ENCODE peak calls at places on chromosomes 16 and 17, in four cellular contexts. One of them, this sample, is unnamed. For H3K4me1, the result is how much of the 10 kb centered on the place peaks cover.

GRCh38 chr17:40953876-40954275 is 12.9 kb downstream of the KRT39 start:
- DNase-seq in left lung: no peak
- DNase-seq in GM12878: no peak
- DNase-seq in OCI-LY7: no peak
- DNase-seq in this sample: peak

GRCh38 chr16:66430214-66430613 is 3.1 kb downstream of the BEAN1 start:
- DNase-seq in left lung: no peak
- DNase-seq in GM12878: no peak
- DNase-seq in OCI-LY7: no peak
- DNase-seq in this sample: no peak

GRCh38 chr17:16104189-16104588 is 104.6 kb downstream of the TTC19 start:
- DNase-seq in left lung: no peak
- DNase-seq in GM12878: no peak
- DNase-seq in OCI-LY7: no peak
- DNase-seq in this sample: no peak

GRCh38 chr16:35510701-35511100 is 2051.3 kb downstream of the TP53TG3F start:
- DNase-seq in left lung: no peak
- DNase-seq in GM12878: no peak
- DNase-seq in OCI-LY7: no peak
- DNase-seq in this sample: no peak

GRCh38 chr17:31171711-31172110 is 76.9 kb downstream of the NF1 start:
- DNase-seq in left lung: no peak
- DNase-seq in GM12878: no peak
- DNase-seq in OCI-LY7: no peak
- DNase-seq in this sample: no peak

GRCh38 chr17:16442141-16442540 is 26.8 kb downstream of the TRPV2 start:
- DNase-seq in left lung: no peak
- DNase-seq in GM12878: no peak
- DNase-seq in OCI-LY7: no peak
- DNase-seq in this sample: peak

GRCh38 chr17:73624496-73624988 is 19.7 kb downstream of the SDK2 start:
- DNase-seq in left lung: no peak
- DNase-seq in GM12878: no peak
- DNase-seq in OCI-LY7: no peak
- DNase-seq in this sample: no peak

GRCh38 chr16:26952411-26952810 is 114.3 kb upstream of the C16orf82 start:
- DNase-seq in left lung: no peak
- DNase-seq in GM12878: no peak
- DNase-seq in OCI-LY7: no peak
- DNase-seq in this sample: no peak

GRCh38 chr17:59167571-59168001 is 12.0 kb downstream of the PRR11 start:
- DNase-seq in left lung: no peak
- DNase-seq in GM12878: no peak
- DNase-seq in OCI-LY7: no peak
- DNase-seq in this sample: no peak

GRCh38 chr17:73261952-73262675 is 434 bp upstream of the CPSF4L start:
- DNase-seq in left lung: no peak
- DNase-seq in GM12878: no peak
- DNase-seq in OCI-LY7: no peak
- DNase-seq in this sample: no peak

GRCh38 chr16:8632675-8633182 is 11.2 kb downstream of the METTL22 start:
- DNase-seq in left lung: peak
- DNase-seq in GM12878: no peak
- DNase-seq in OCI-LY7: no peak
- DNase-seq in this sample: no peak

GRCh38 chr17:72734611-72735010 is 357.9 kb downstream of the SLC39A11 start:
- DNase-seq in left lung: no peak
- DNase-seq in GM12878: no peak
- DNase-seq in OCI-LY7: no peak
- DNase-seq in this sample: no peak

GRCh38 chr17:78345791-78346494 is 13.9 kb downstream of the SOCS3 start:
- DNase-seq in left lung: no peak
- DNase-seq in GM12878: no peak
- DNase-seq in OCI-LY7: no peak
- DNase-seq in this sample: no peak

GRCh38 chr16:81450783-81451491 is 6.3 kb downstream of the CMIP start:
- DNase-seq in left lung: no peak
- DNase-seq in GM12878: no peak
- DNase-seq in OCI-LY7: no peak
- DNase-seq in this sample: no peak

GRCh38 chr17:64941045-64941444 is 21.8 kb upstream of the LRRC37A3 start:
- DNase-seq in left lung: no peak
- DNase-seq in GM12878: no peak
- DNase-seq in OCI-LY7: no peak
- DNase-seq in this sample: no peak

GRCh38 chr17:4499431-4500187 is 928 bp downstream of the SPNS2 start:
- DNase-seq in left lung: no peak
- DNase-seq in GM12878: no peak
- DNase-seq in OCI-LY7: no peak
- DNase-seq in this sample: peak

GRCh38 chr16:89506791-89507191 is 1.4 kb upstream of the SPG7 start:
- DNase-seq in left lung: no peak
- DNase-seq in GM12878: no peak
- DNase-seq in OCI-LY7: peak
- DNase-seq in this sample: no peak

GRCh38 chr17:81999587-81999974 is 22.2 kb downstream of the ASPSCR1 start:
- DNase-seq in left lung: no peak
- DNase-seq in GM12878: no peak
- DNase-seq in OCI-LY7: no peak
- DNase-seq in this sample: no peak

GRCh38 chr17:44007346-44008204 is 3.2 kb downstream of the NAGS start:
- DNase-seq in left lung: peak
- DNase-seq in GM12878: no peak
- DNase-seq in OCI-LY7: peak
- DNase-seq in this sample: peak

GRCh38 chr17:80592243-80592642 is 47.6 kb downstream of the RPTOR start:
- DNase-seq in left lung: no peak
- DNase-seq in GM12878: no peak
- DNase-seq in OCI-LY7: no peak
- DNase-seq in this sample: no peak

GRCh38 chr16:381788-382717 is at the start of gene PGAP6:
- DNase-seq in left lung: no peak
- DNase-seq in GM12878: no peak
- DNase-seq in OCI-LY7: peak
- DNase-seq in this sample: peak

GRCh38 chr16:78428193-78428592 is 328.7 kb downstream of the WWOX start:
- DNase-seq in left lung: no peak
- DNase-seq in GM12878: no peak
- DNase-seq in OCI-LY7: no peak
- DNase-seq in this sample: no peak

GRCh38 chr16:23410176-23410575 is 42.8 kb downstream of the COG7 start:
- DNase-seq in left lung: no peak
- DNase-seq in GM12878: no peak
- DNase-seq in OCI-LY7: no peak
- DNase-seq in this sample: no peak

GRCh38 chr17:39752241-39752831 is 14.6 kb downstream of the GRB7 start:
- DNase-seq in left lung: no peak
- DNase-seq in GM12878: no peak
- DNase-seq in OCI-LY7: no peak
- DNase-seq in this sample: no peak

GRCh38 chr16:87278191-87279093 is 38.8 kb downstream of the C16orf95 start:
- DNase-seq in left lung: peak
- DNase-seq in GM12878: no peak
- DNase-seq in OCI-LY7: peak
- DNase-seq in this sample: peak

GRCh38 chr17:38485146-38485468 is 56.8 kb downstream of the ARHGAP23 start:
- DNase-seq in left lung: no peak
- DNase-seq in GM12878: peak
- DNase-seq in OCI-LY7: no peak
- DNase-seq in this sample: no peak

GRCh38 chr17:4433515-4434031 is at the start of gene SPNS3:
- DNase-seq in left lung: no peak
- DNase-seq in GM12878: no peak
- DNase-seq in OCI-LY7: peak
- DNase-seq in this sample: no peak

GRCh38 chr17:83180996-83181481 is 101.6 kb downstream of the METRNL start:
- DNase-seq in left lung: no peak
- DNase-seq in GM12878: no peak
- DNase-seq in OCI-LY7: peak
- DNase-seq in this sample: no peak

GRCh38 chr16:23182206-23182674 is 305 bp upstream of the SCNN1G start:
- DNase-seq in left lung: peak
- DNase-seq in GM12878: peak
- DNase-seq in OCI-LY7: peak
- DNase-seq in this sample: peak

GRCh38 chr17:49260011-49260921 is 29.7 kb upstream of the PHOSPHO1 start:
- DNase-seq in left lung: peak
- DNase-seq in GM12878: no peak
- DNase-seq in OCI-LY7: no peak
- DNase-seq in this sample: peak

GRCh38 chr16:397736-398332 is 835 bp downstream of the NME4 start:
- DNase-seq in left lung: peak
- DNase-seq in GM12878: no peak
- DNase-seq in OCI-LY7: peak
- DNase-seq in this sample: peak

GRCh38 chr16:27399969-27400368 is 2.0 kb upstream of the IL21R start:
- DNase-seq in left lung: no peak
- DNase-seq in GM12878: no peak
- DNase-seq in OCI-LY7: no peak
- DNase-seq in this sample: no peak

GRCh38 chr17:42310281-42311156 is 22.2 kb downstream of the STAT5A start:
- DNase-seq in left lung: no peak
- DNase-seq in GM12878: no peak
- DNase-seq in OCI-LY7: no peak
- DNase-seq in this sample: no peak

GRCh38 chr16:68473358-68474064 is 25.2 kb upstream of the SMPD3 start:
- DNase-seq in left lung: peak
- DNase-seq in GM12878: peak
- DNase-seq in OCI-LY7: no peak
- DNase-seq in this sample: no peak

GRCh38 chr16:35743101-35743692 is 2283.8 kb downstream of the TP53TG3F start:
- DNase-seq in left lung: no peak
- DNase-seq in GM12878: no peak
- DNase-seq in OCI-LY7: no peak
- DNase-seq in this sample: no peak

GRCh38 chr17:78736526-78737079 is 45.5 kb downstream of the CYTH1 start:
- DNase-seq in left lung: peak
- DNase-seq in GM12878: no peak
- DNase-seq in OCI-LY7: peak
- DNase-seq in this sample: no peak

GRCh38 chr17:28663723-28664122 is 1.7 kb downstream of the SUPT6H start:
- DNase-seq in left lung: no peak
- DNase-seq in GM12878: no peak
- DNase-seq in OCI-LY7: no peak
- DNase-seq in this sample: no peak
- H3K4me3 ChIP-seq in left lung: peak
- H3K4me3 ChIP-seq in GM12878: peak
- H3K4me3 ChIP-seq in OCI-LY7: peak
- H3K4me3 ChIP-seq in this sample: peak

DNA sequence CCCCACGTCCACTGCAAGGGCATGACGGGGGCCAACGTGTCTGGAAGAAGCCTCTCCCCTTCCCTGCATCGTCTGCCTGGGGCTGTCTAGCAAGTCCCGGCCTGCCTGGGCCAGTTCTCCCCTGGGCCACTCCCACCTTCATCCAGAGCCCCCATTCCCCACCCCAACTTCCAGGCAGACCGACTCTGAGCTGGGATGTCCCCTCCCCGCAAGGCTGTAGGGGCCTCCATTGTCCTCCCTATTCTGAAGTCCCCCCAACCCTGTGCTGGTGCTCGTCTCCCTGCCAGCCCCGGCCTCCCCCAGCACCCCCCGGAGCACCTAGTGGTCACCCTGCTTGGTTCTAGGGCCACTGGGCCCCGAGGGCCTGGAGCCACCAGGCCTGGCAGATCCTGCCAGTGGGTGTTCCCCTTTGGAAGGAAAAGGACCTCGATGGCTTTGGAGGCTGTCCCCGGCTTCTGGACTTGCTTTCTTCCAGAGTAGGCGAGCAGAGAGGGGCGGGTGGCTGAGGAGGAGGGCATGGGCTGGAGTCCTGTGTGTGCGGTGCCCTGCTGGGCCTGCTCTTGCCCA is 4.8 kb downstream of the GLIS2 start:
- DNase-seq in left lung: no peak
- DNase-seq in GM12878: no peak
- DNase-seq in OCI-LY7: no peak
- DNase-seq in this sample: no peak
- H3K4me1 ChIP-seq in left lung: half or more
- H3K4me1 ChIP-seq in GM12878: under half
- H3K4me1 ChIP-seq in OCI-LY7: under half
- H3K4me1 ChIP-seq in this sample: half or more

DNA sequence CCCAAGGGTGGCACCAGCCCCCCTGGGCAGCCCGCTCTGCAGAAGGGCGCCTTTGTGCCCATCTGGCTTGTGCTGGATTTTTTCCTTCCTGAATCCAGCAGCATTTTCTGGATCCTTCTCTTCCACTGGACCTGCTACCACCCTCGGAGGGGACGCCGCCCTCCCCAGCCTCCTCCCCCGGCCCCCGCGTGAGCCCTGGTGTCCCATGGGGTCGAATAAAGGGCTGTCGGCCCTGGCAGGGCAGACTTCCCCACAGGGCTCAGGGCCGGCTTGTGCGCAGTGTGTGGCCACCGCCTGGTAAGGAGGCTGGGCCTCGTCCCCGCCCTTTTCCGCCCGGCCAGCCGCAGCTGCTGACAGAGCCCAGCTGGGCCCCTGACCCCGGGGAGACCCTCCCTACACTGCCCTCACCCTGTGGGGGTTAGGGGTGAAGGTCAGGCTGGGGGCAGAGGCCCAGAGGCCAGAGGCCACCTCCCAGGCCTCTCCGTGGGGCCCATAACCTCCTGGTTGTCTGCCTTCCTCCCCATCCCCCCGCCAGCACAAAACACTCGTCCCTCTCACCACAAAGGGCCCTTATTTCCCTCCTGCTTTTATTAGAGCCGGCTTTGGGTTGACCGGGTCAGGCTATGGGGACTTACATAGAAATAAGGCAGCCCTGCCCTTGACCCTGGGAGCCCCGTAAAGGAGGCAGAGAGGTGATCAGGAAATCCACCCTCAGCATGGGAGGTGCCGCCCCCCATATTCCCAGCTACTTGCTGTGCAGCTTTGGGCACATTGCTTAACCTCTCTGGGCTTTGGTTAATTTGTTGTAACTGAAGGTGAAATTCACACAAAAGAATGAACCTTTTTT is 179.3 kb upstream of the CIBAR2 start:
- DNase-seq in left lung: peak
- DNase-seq in GM12878: no peak
- DNase-seq in OCI-LY7: no peak
- DNase-seq in this sample: no peak
- H3K4me3 ChIP-seq in left lung: no peak
- H3K4me3 ChIP-seq in GM12878: no peak
- H3K4me3 ChIP-seq in OCI-LY7: no peak
- H3K4me3 ChIP-seq in this sample: no peak

GRCh38 chr16:85233520-85233919 is 121.2 kb upstream of the CIBAR2 start:
- DNase-seq in left lung: no peak
- DNase-seq in GM12878: no peak
- DNase-seq in OCI-LY7: no peak
- DNase-seq in this sample: no peak
- H3K4me1 ChIP-seq in left lung: under half
- H3K4me1 ChIP-seq in GM12878: under half
- H3K4me1 ChIP-seq in OCI-LY7: under half
- H3K4me1 ChIP-seq in this sample: under half

DNA sequence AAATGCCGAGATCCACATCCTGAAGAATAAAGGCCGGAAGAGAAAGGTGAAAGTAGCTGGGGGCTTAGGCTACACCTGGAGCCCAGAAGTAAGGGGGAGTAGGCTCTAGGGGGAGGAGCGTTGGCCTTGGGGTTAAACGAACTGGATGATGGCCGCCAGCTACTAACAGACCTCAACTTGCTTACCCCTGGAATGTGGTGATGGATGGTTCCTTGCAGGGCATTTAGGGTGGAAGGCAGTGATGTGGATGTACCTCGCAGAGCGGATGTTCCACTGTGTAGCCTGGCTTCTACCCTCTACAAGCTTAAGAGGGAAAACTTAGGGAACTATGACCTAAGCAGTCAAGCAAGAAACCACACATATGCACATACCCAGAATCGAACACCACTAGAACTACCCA is 2.3 kb upstream of the MAZ start:
- DNase-seq in left lung: no peak
- DNase-seq in GM12878: no peak
- DNase-seq in OCI-LY7: peak
- DNase-seq in this sample: no peak
- H3K4me3 ChIP-seq in left lung: peak
- H3K4me3 ChIP-seq in GM12878: peak
- H3K4me3 ChIP-seq in OCI-LY7: peak
- H3K4me3 ChIP-seq in this sample: peak

This sample was measured in adipocyte.